ENCODE peak calls at places on chromosomes 5 and 9, in five cellular contexts. One of them, this sample, is unnamed.
A peak's percentile ranks its signal among the peaks of the same experiment; 100 is the strongest.

GRCh38 chr9:86099695-86100364 is 472 bp upstream of the GOLM1 start:
- DNase-seq in AG09309: no peak
- DNase-seq in heart right ventricle: peak; percentile 34
- DNase-seq in MM.1S: peak; percentile 64
- DNase-seq in omental fat pad: no peak
- DNase-seq in this sample: peak; percentile 27

GRCh38 chr5:163564321-163564924 is 59.0 kb downstream of the MAT2B start:
- DNase-seq in AG09309: no peak
- DNase-seq in heart right ventricle: peak; percentile 47
- DNase-seq in MM.1S: peak; percentile 66
- DNase-seq in omental fat pad: peak; percentile 61
- DNase-seq in this sample: peak; percentile 55

GRCh38 chr9:134204991-134205578 is 40.7 kb upstream of the RNU6ATAC start:
- DNase-seq in AG09309: no peak
- DNase-seq in heart right ventricle: peak; percentile 57
- DNase-seq in MM.1S: no peak
- DNase-seq in omental fat pad: no peak
- DNase-seq in this sample: no peak

GRCh38 chr9:33619666-33620404 is 95.8 kb downstream of the ANKRD18B start:
- DNase-seq in AG09309: peak; percentile 57
- DNase-seq in heart right ventricle: no peak
- DNase-seq in MM.1S: peak; percentile 14
- DNase-seq in omental fat pad: no peak
- DNase-seq in this sample: no peak

GRCh38 chr5:109619661-109620060 is 70.1 kb upstream of the MAN2A1 start:
- DNase-seq in AG09309: no peak
- DNase-seq in heart right ventricle: no peak
- DNase-seq in MM.1S: no peak
- DNase-seq in omental fat pad: no peak
- DNase-seq in this sample: no peak

GRCh38 chr9:119370816-119371215 is 1.6 kb upstream of the BRINP1 start:
- DNase-seq in AG09309: no peak
- DNase-seq in heart right ventricle: peak; percentile 29
- DNase-seq in MM.1S: peak; percentile 25
- DNase-seq in omental fat pad: no peak
- DNase-seq in this sample: peak; percentile 39

GRCh38 chr5:151006704-151007334 is 13.6 kb upstream of the GPX3 start:
- DNase-seq in AG09309: no peak
- DNase-seq in heart right ventricle: no peak
- DNase-seq in MM.1S: no peak
- DNase-seq in omental fat pad: no peak
- DNase-seq in this sample: no peak

GRCh38 chr5:173498871-173499470 is 117.5 kb downstream of the BOD1 start:
- DNase-seq in AG09309: no peak
- DNase-seq in heart right ventricle: no peak
- DNase-seq in MM.1S: no peak
- DNase-seq in omental fat pad: no peak
- DNase-seq in this sample: no peak

GRCh38 chr9:125233678-125234077 is 7.5 kb downstream of the HSPA5 start:
- DNase-seq in AG09309: peak; percentile 97
- DNase-seq in heart right ventricle: no peak
- DNase-seq in MM.1S: no peak
- DNase-seq in omental fat pad: no peak
- DNase-seq in this sample: no peak

GRCh38 chr5:120293796-120294195 is 170.3 kb upstream of the PRR16 start:
- DNase-seq in AG09309: peak; percentile 55
- DNase-seq in heart right ventricle: no peak
- DNase-seq in MM.1S: no peak
- DNase-seq in omental fat pad: no peak
- DNase-seq in this sample: no peak

GRCh38 chr5:142783601-142784291 is 13.6 kb downstream of the ARHGAP26 start:
- DNase-seq in AG09309: no peak
- DNase-seq in heart right ventricle: peak; percentile 56
- DNase-seq in MM.1S: peak; percentile 52
- DNase-seq in omental fat pad: no peak
- DNase-seq in this sample: peak; percentile 28

GRCh38 chr5:142779163-142779562 is 9.0 kb downstream of the ARHGAP26 start:
- DNase-seq in AG09309: no peak
- DNase-seq in heart right ventricle: peak; percentile 71
- DNase-seq in MM.1S: no peak
- DNase-seq in omental fat pad: no peak
- DNase-seq in this sample: no peak

GRCh38 chr5:142777858-142778257 is 7.7 kb downstream of the ARHGAP26 start:
- DNase-seq in AG09309: no peak
- DNase-seq in heart right ventricle: no peak
- DNase-seq in MM.1S: no peak
- DNase-seq in omental fat pad: no peak
- DNase-seq in this sample: no peak

GRCh38 chr5:142782976-142783539 is 12.9 kb downstream of the ARHGAP26 start:
- DNase-seq in AG09309: no peak
- DNase-seq in heart right ventricle: peak; percentile 81
- DNase-seq in MM.1S: no peak
- DNase-seq in omental fat pad: no peak
- DNase-seq in this sample: no peak

DNA sequence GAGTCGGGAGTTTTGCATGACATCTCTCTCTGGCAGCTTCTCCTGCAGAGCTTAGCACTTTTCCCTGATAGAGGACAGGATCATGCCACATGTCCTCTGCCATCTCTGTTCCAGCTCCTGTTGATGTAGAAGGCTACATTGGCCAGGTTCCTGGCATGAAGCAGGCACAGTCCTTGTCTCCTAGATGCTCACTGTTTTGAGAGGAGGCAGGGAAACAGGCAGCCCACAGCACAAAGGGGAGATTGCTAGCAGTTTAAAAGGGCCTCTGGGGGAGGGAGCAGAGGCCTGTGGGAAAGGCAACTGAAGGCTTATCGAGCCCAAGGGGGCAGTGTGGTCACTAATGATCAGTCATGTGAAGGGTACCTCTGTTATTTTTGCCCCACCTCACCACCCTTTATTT is 10.7 kb downstream of the ARHGAP26 start:
- DNase-seq in AG09309: no peak
- DNase-seq in heart right ventricle: peak; percentile 54
- DNase-seq in MM.1S: no peak
- DNase-seq in omental fat pad: no peak
- DNase-seq in this sample: no peak
- TF ChIP-seq CTCF in AG09309: no peak
- TF ChIP-seq CTCF in heart right ventricle: no peak
- TF ChIP-seq CTCF in MM.1S: no peak
- TF ChIP-seq CTCF in omental fat pad: no peak
- TF ChIP-seq CTCF in this sample: no peak

GRCh38 chr9:35835216-35835604 is 6.2 kb downstream of the TMEM8B start:
- DNase-seq in AG09309: no peak
- DNase-seq in heart right ventricle: no peak
- DNase-seq in MM.1S: no peak
- DNase-seq in omental fat pad: no peak
- DNase-seq in this sample: no peak
- TF ChIP-seq CTCF in AG09309: peak; percentile 26
- TF ChIP-seq CTCF in heart right ventricle: no peak
- TF ChIP-seq CTCF in MM.1S: peak; percentile 32
- TF ChIP-seq CTCF in omental fat pad: no peak
- TF ChIP-seq CTCF in this sample: peak; percentile 13

DNA sequence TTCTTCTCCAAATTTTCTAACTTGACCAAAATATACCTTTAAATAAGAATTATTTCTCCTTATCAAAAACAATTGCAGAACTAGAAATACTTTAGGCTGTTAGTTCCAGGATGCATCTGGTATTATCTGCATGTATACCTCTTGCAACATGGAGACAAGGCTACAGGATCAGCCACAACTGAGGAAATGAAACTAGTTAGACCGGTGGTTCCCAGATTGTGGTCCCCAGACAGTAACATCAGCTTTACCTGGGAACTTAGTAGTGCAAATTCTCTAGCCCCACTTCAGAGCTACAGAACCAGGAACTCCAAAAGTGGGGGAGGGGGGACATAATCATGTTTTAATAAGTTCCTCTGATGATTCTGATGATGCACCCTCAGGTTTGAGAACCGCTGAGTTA is 61.6 kb upstream of the C9orf72 start:
- DNase-seq in AG09309: no peak
- DNase-seq in heart right ventricle: no peak
- DNase-seq in MM.1S: peak; percentile 19
- DNase-seq in omental fat pad: no peak
- DNase-seq in this sample: no peak
- TF ChIP-seq CTCF in AG09309: no peak
- TF ChIP-seq CTCF in heart right ventricle: no peak
- TF ChIP-seq CTCF in MM.1S: no peak
- TF ChIP-seq CTCF in omental fat pad: no peak
- TF ChIP-seq CTCF in this sample: no peak

DNA sequence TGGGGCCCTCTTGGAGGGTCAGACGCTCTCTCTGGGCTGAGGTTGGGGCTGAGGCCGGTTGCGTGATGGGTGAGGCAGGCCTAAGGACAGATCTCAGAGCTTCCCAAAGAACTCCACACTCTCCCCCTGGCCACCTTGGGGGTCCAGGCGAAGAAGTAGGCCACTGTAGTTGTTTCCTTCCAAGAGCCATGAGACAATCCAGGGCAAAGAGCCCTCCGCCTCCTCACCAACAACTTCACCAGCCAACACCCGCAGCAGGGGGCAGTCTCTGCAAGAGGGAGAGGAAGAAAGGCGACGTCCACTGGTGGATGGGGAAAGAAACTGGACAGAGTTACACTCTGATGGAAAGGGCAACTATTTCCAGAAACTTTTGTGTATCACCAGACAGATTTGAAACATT is 10.7 kb downstream of the SLC35A4 start:
- DNase-seq in AG09309: no peak
- DNase-seq in heart right ventricle: peak; percentile 58
- DNase-seq in MM.1S: no peak
- DNase-seq in omental fat pad: no peak
- DNase-seq in this sample: no peak
- TF ChIP-seq CTCF in AG09309: peak; percentile 69
- TF ChIP-seq CTCF in heart right ventricle: peak; percentile 31
- TF ChIP-seq CTCF in MM.1S: no peak
- TF ChIP-seq CTCF in omental fat pad: no peak
- TF ChIP-seq CTCF in this sample: no peak

GRCh38 chr9:108209132-108209700 is 646.6 kb downstream of the ACTL7B start:
- DNase-seq in AG09309: no peak
- DNase-seq in heart right ventricle: no peak
- DNase-seq in MM.1S: no peak
- DNase-seq in omental fat pad: no peak
- DNase-seq in this sample: no peak
- TF ChIP-seq CTCF in AG09309: no peak
- TF ChIP-seq CTCF in heart right ventricle: no peak
- TF ChIP-seq CTCF in MM.1S: no peak
- TF ChIP-seq CTCF in omental fat pad: no peak
- TF ChIP-seq CTCF in this sample: no peak

DNA sequence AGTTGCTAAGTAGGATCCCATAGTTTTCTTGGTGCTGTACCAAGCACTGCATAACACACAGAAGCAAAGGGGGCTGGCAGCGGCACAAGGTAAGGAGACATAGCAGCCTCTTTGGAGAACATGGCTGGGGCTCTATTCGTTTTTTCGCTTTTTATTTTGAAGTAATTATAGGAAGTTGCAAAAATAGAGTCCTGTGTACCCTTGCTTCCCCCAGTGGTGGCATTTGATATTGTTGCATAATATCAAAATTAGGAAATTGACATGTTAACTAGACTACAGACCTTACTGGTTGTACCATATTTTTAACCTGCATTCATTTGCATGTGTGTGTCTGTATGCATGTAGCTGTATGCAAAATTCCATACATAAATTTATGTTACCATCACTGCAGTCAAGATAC is 6.6 kb upstream of the UBQLN1 start:
- DNase-seq in AG09309: no peak
- DNase-seq in heart right ventricle: no peak
- DNase-seq in MM.1S: no peak
- DNase-seq in omental fat pad: no peak
- DNase-seq in this sample: no peak
- TF ChIP-seq CTCF in AG09309: peak; percentile 46
- TF ChIP-seq CTCF in heart right ventricle: peak; percentile 15
- TF ChIP-seq CTCF in MM.1S: peak; percentile 21
- TF ChIP-seq CTCF in omental fat pad: no peak
- TF ChIP-seq CTCF in this sample: peak; percentile 14

DNA sequence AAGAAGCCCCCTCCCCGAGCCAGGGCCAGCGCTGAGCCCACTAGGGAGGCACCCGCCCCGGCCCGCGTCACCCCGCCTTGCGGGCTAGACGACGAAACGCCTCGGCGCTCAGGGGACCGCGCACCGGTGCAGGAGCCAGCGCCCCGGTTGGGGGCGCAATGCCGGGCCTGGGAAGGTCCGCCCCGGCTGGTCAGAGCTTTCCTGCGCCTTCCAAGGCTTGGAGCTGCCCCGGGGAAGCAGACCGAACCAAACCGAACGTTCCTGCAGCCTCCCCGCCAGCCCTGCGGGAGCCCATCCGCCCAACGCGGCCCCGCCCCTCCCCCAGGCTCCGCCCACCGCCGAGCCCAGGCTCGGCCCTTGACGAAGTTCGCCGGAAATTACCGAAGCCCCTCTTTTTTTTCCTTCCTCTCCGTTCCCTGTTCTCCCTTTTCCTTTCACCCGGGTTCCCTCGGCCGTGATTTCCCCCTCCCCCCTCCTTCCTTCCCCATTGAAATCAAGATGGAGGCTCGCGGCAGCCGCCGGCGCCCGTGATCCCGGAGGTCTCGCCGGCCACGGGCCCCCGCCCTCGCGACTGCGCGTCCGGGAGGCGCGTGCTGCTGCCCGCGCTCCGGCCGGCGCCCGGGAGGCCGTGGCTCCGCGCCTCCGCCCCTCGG is at the start of gene TRIO:
- DNase-seq in AG09309: peak; percentile 66
- DNase-seq in heart right ventricle: peak; percentile 94
- DNase-seq in MM.1S: peak; percentile 84
- DNase-seq in omental fat pad: peak; percentile 76
- DNase-seq in this sample: peak; percentile 91
- TF ChIP-seq CTCF in AG09309: peak; percentile 46
- TF ChIP-seq CTCF in heart right ventricle: peak; percentile 54
- TF ChIP-seq CTCF in MM.1S: peak; percentile 56
- TF ChIP-seq CTCF in omental fat pad: no peak
- TF ChIP-seq CTCF in this sample: peak; percentile 42

GRCh38 chr5:144142826-144143167 is 27.7 kb downstream of the YIPF5 start:
- DNase-seq in AG09309: no peak
- DNase-seq in heart right ventricle: no peak
- DNase-seq in MM.1S: no peak
- DNase-seq in omental fat pad: no peak
- DNase-seq in this sample: no peak
- TF ChIP-seq CTCF in AG09309: no peak
- TF ChIP-seq CTCF in heart right ventricle: no peak
- TF ChIP-seq CTCF in MM.1S: no peak
- TF ChIP-seq CTCF in omental fat pad: no peak
- TF ChIP-seq CTCF in this sample: no peak